ENCODE peak calls at places on chromosomes 5 and 9, in seven cellular contexts. C, I, U, T, H, N and O are unnamed samples. For H3K9me3, the result is how much of the 10 kb centered on the place peaks cover.

GRCh38 chr5:39579750-39580149 is 155.0 kb upstream of the DAB2 start:
- DNase-seq in T (no peak), U (no peak), H (no peak), I (no peak), N (no peak), C (no peak), O (no peak)

GRCh38 chr5:147522435-147522834 is 12.6 kb upstream of the DPYSL3 start:
- DNase-seq in N (no peak), C (no peak), I (no peak), H (no peak), U (peak), T (no peak), O (peak)

GRCh38 chr9:69030851-69031645 is 4.5 kb upstream of the FXN start:
- DNase-seq in H (no peak), I (no peak), C (no peak), U (peak), T (no peak), N (no peak), O (peak)

GRCh38 chr5:169160405-169160901 is 140.5 kb downstream of the SLIT3 start:
- DNase-seq in I (no peak), C (no peak), N (no peak), H (no peak), U (peak), T (no peak), O (peak)

GRCh38 chr9:136060671-136061371 is 34.3 kb downstream of the NACC2 start:
- DNase-seq in C (no peak), I (no peak), U (no peak), N (no peak), T (peak), H (no peak), O (no peak)

GRCh38 chr9:93592389-93593021 is 16.1 kb downstream of the PHF2 start:
- DNase-seq in U (no peak), I (no peak), H (peak), C (no peak), T (no peak), N (peak), O (peak)

GRCh38 chr5:39076757-39077475 is 2.7 kb upstream of the RICTOR start:
- DNase-seq in C (no peak), N (peak), I (no peak), U (peak), H (no peak), T (no peak), O (peak)

GRCh38 chr5:55418994-55419991 is 111.5 kb downstream of the MTREX start:
- DNase-seq in H (no peak), N (no peak), I (no peak), T (no peak), U (no peak), C (no peak), O (peak)

GRCh38 chr9:116979461-116979860 is 292.4 kb downstream of the TRIM32 start:
- DNase-seq in H (peak), I (no peak), C (no peak), U (peak), T (no peak), N (no peak), O (no peak)

GRCh38 chr9:106432631-106433030 is 430.3 kb upstream of the ZNF462 start:
- DNase-seq in U (peak), T (no peak), H (no peak), C (no peak), N (no peak), I (no peak), O (no peak)

GRCh38 chr9:69104830-69105527 is 69.1 kb upstream of the TJP2 start:
- DNase-seq in I (no peak), T (peak), U (peak), C (no peak), N (no peak), H (peak), O (no peak)

GRCh38 chr9:23829580-23830458 is 3.8 kb upstream of the ELAVL2 start:
- DNase-seq in C (no peak), H (peak), N (no peak), U (peak), I (no peak), T (no peak), O (peak)

GRCh38 chr9:99825158-99826046 is 3.7 kb downstream of the NR4A3 start:
- DNase-seq in U (no peak), T (peak), N (no peak), I (no peak), C (no peak), H (peak), O (no peak)

DNA sequence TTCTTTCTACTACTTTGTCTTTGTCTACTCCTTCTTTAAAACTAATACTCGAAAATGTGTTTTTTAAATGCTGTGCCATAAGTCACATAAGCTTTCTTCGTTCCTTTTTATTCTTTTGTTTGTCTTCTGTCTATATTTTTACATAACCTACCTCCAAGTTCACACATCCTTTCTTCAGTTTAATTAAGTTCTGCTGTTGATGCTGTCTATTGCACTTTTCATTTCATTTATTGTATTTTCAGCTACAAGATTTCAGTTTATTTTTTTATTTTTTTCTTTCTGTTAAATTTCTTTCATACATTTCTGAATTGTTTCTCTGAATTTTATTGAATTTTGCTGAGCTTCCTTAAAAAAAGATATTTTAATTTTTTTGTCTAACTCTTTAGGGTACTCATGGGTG is 878.2 kb downstream of the MAT2B start:
- DNase-seq in H (no peak), T (no peak), U (no peak), I (no peak), N (no peak), C (no peak), O (no peak)
- H3K9me3 ChIP-seq in H (under half), T (under half), U (under half), I (under half), N (under half), C (under half), O (under half)

GRCh38 chr5:6704361-6704851 is 8.8 kb upstream of the TENT4A start:
- DNase-seq in H (no peak), N (no peak), C (no peak), T (peak), I (no peak), U (peak), O (peak)
- H3K27ac ChIP-seq in H (no peak), N (no peak), C (no peak), T (no peak), I (no peak), U (peak), O (peak)

GRCh38 chr5:93620487-93621339 is 37.7 kb downstream of the NR2F1 start:
- DNase-seq in U (peak), I (no peak), H (peak), N (peak), T (peak), C (peak), O (peak)
- H3K9me3 ChIP-seq in U (under half), I (under half), H (under half), N (under half), T (under half), C (under half), O (under half)

GRCh38 chr5:132749506-132749905 is 2.3 kb downstream of the CCNI2 start:
- DNase-seq in C (no peak), I (no peak), H (no peak), N (no peak), T (no peak), U (no peak), O (no peak)
- H3K27ac ChIP-seq in C (no peak), I (no peak), H (no peak), N (no peak), T (no peak), U (no peak), O (no peak)